ENCODE peak calls at places on chromosomes 6 and 20, in ten cellular contexts. D is mesendoderm; I is effector memory CD4-positive, alpha-beta T cell; V is NCI-H2171 treated with DMSO at 0.1 percent for 48 hours; P is left kidney; B is endothelial cell; G is Caco-2; J is GM12865; Q is stimulated activated effector memory CD8-positive, alpha-beta T cell treated with anti-CD3 and anti-CD28 coated beads, Interleukin-12 subunit alpha, Interleukin-12 subunit beta, amount 100 ng/mL, for 72 hours; N is HCEC 1CT. O is an unnamed sample.

GRCh38 chr6:106363401-106364138 is 3.1 kb downstream of the CRYBG1 start:
- DNase-seq in D (no peak), I (no peak), V (no peak), P (no peak), B (no peak), G (no peak), J (no peak), Q (no peak), N (peak), O (peak)

GRCh38 chr20:33410081-33410742 is 8.9 kb upstream of the CDK5RAP1 start:
- DNase-seq in D (no peak), I (no peak), V (no peak), P (no peak), B (no peak), G (no peak), J (no peak), Q (no peak), N (no peak), O (no peak)

GRCh38 chr6:3750324-3751018 is 1.0 kb downstream of the PXDC1 start:
- DNase-seq in D (peak), I (no peak), V (peak), P (peak), B (peak), G (peak), J (no peak), Q (no peak), N (peak), O (peak)

GRCh38 chr20:32455901-32456701 is 98.0 kb downstream of the ASXL1 start:
- DNase-seq in D (no peak), I (no peak), V (no peak), P (no peak), B (no peak), G (no peak), J (no peak), Q (no peak), N (no peak), O (no peak)

GRCh38 chr20:58705525-58705924 is 12.9 kb downstream of the NPEPL1 start:
- DNase-seq in D (no peak), I (no peak), V (peak), P (no peak), B (no peak), G (no peak), J (no peak), Q (peak), N (no peak), O (no peak)

GRCh38 chr6:56708810-56709597 is 66.3 kb upstream of the DST start:
- DNase-seq in D (peak), I (no peak), V (peak), P (peak), B (no peak), G (no peak), J (peak), Q (no peak), N (peak), O (peak)

GRCh38 chr20:63502671-63503172 is 3.8 kb upstream of the EEF1A2 start:
- DNase-seq in D (no peak), I (no peak), V (peak), P (peak), B (no peak), G (peak), J (no peak), Q (no peak), N (no peak), O (no peak)

GRCh38 chr6:64266351-64266821 is 630.8 kb downstream of the PHF3 start:
- DNase-seq in D (no peak), I (no peak), V (no peak), P (peak), B (no peak), G (no peak), J (peak), Q (no peak), N (no peak), O (no peak)

GRCh38 chr20:61835301-61835700 is 230.4 kb downstream of the TAF4 start:
- DNase-seq in D (no peak), I (no peak), V (no peak), P (no peak), B (no peak), G (no peak), J (no peak), Q (no peak), N (no peak), O (no peak)

GRCh38 chr6:44580901-44581300 is 193.4 kb downstream of the CDC5L start:
- DNase-seq in D (no peak), I (no peak), V (no peak), P (no peak), B (no peak), G (no peak), J (no peak), Q (no peak), N (peak), O (peak)

GRCh38 chr6:146785001-146785585 is 186.3 kb downstream of the ADGB start:
- DNase-seq in D (peak), I (no peak), V (peak), P (peak), B (peak), G (no peak), J (peak), Q (no peak), N (peak), O (peak)

GRCh38 chr6:146410851-146411595 is 132.6 kb upstream of the RAB32 start:
- DNase-seq in D (no peak), I (no peak), V (no peak), P (no peak), B (no peak), G (no peak), J (no peak), Q (no peak), N (no peak), O (no peak)

GRCh38 chr20:10508468-10509251 is 73.6 kb downstream of the SLX4IP start:
- DNase-seq in D (peak), I (no peak), V (no peak), P (peak), B (no peak), G (no peak), J (no peak), Q (no peak), N (peak), O (peak)

GRCh38 chr6:47163536-47163935 is 121.4 kb upstream of the ADGRF1 start:
- DNase-seq in D (no peak), I (no peak), V (no peak), P (no peak), B (no peak), G (no peak), J (peak), Q (no peak), N (no peak), O (no peak)

GRCh38 chr6:423799-424345 is 32.3 kb downstream of the IRF4 start:
- DNase-seq in D (no peak), I (no peak), V (no peak), P (no peak), B (no peak), G (no peak), J (no peak), Q (no peak), N (no peak), O (no peak)

GRCh38 chr20:10863337-10864060 is 189.7 kb upstream of the JAG1 start:
- DNase-seq in D (peak), I (no peak), V (no peak), P (no peak), B (no peak), G (no peak), J (no peak), Q (no peak), N (peak), O (peak)

GRCh38 chr20:44068780-44069191 is 118.2 kb downstream of the JPH2 start:
- DNase-seq in D (no peak), I (no peak), V (no peak), P (no peak), B (no peak), G (peak), J (no peak), Q (peak), N (no peak), O (no peak)

GRCh38 chr6:137309078-137309762 is 90.0 kb upstream of the IFNGR1 start:
- DNase-seq in D (peak), I (peak), V (peak), P (peak), B (no peak), G (no peak), J (peak), Q (no peak), N (peak), O (peak)

O was measured in ELR.